ENCODE peak calls at places on chromosomes 7 and 10, in four cellular contexts. R is GM23338, M is HepG2, E is GM12878. D is an unnamed sample.

GRCh38 chr7:139059905-139060304 is 24.1 kb upstream of the ZC3HAV1L start:
- DNase-seq in R (no peak), M (no peak), E (no peak), D (no peak)

GRCh38 chr7:150986099-150986512 is 4.7 kb upstream of the NOS3 start:
- DNase-seq in R (peak), M (no peak), E (no peak), D (peak)

GRCh38 chr7:150755473-150756099 is 18.4 kb downstream of the GIMAP5 start:
- DNase-seq in R (no peak), M (no peak), E (peak), D (no peak)

GRCh38 chr7:369476-369980 is 79.6 kb downstream of the FOXL3 start:
- DNase-seq in R (no peak), M (no peak), E (no peak), D (no peak)

GRCh38 chr7:5625938-5626337 is 155.5 kb downstream of the RNF216 start:
- DNase-seq in R (no peak), M (no peak), E (no peak), D (no peak)

GRCh38 chr10:96992721-96993120 is 160.6 kb downstream of the LCOR start:
- DNase-seq in R (no peak), M (no peak), E (no peak), D (no peak)

GRCh38 chr7:132836746-132837145 is 245.1 kb downstream of the CHCHD3 start:
- DNase-seq in R (no peak), M (no peak), E (no peak), D (no peak)

GRCh38 chr7:157404845-157405481 is 68.2 kb downstream of the DNAJB6 start:
- DNase-seq in R (no peak), M (no peak), E (no peak), D (no peak)

GRCh38 chr10:132696728-132697567 is 89.0 kb downstream of the NKX6-2 start:
- DNase-seq in R (no peak), M (no peak), E (no peak), D (no peak)

GRCh38 chr10:3068201-3068967 is 1.0 kb downstream of the PFKP start:
- DNase-seq in R (peak), M (no peak), E (no peak), D (peak)

GRCh38 chr7:151754142-151754590 is 122.7 kb downstream of the PRKAG2 start:
- DNase-seq in R (peak), M (peak), E (no peak), D (peak)

GRCh38 chr10:31290386-31290785 is 28.6 kb upstream of the ZEB1 start:
- DNase-seq in R (no peak), M (no peak), E (no peak), D (no peak)

GRCh38 chr7:78020131-78020873 is 221.7 kb downstream of the PHTF2 start:
- DNase-seq in R (peak), M (peak), E (peak), D (peak)

GRCh38 chr7:55489552-55489951 is 82.8 kb downstream of the VOPP1 start:
- DNase-seq in R (no peak), M (no peak), E (no peak), D (no peak)

GRCh38 chr7:37277513-37277912 is 171.2 kb downstream of the ELMO1 start:
- DNase-seq in R (no peak), M (no peak), E (no peak), D (no peak)

GRCh38 chr7:33692956-33693355 is 212.4 kb upstream of the BMPER start:
- DNase-seq in R (no peak), M (no peak), E (no peak), D (no peak)

GRCh38 chr7:3218561-3219225 is 82.4 kb upstream of the SDK1 start:
- DNase-seq in R (no peak), M (peak), E (no peak), D (no peak)

GRCh38 chr7:34776748-34777358 is 118.8 kb downstream of the NPSR1 start:
- DNase-seq in R (no peak), M (no peak), E (no peak), D (no peak)

GRCh38 chr7:12158334-12159060 is 52.6 kb upstream of the TMEM106B start:
- DNase-seq in R (no peak), M (peak), E (no peak), D (no peak)

GRCh38 chr7:116802784-116803183 is 59.6 kb upstream of the CAPZA2 start:
- DNase-seq in R (peak), M (peak), E (no peak), D (no peak)

GRCh38 chr7:124992881-124993562 is 63.4 kb upstream of the POT1 start:
- DNase-seq in R (no peak), M (no peak), E (no peak), D (no peak)

GRCh38 chr10:36489928-36490279 is 635.5 kb upstream of the ANKRD30A start:
- DNase-seq in R (no peak), M (no peak), E (no peak), D (no peak)

GRCh38 chr7:50641442-50642405 is 76.5 kb upstream of the DDC start:
- DNase-seq in R (no peak), M (peak), E (no peak), D (no peak)

GRCh38 chr7:137146012-137146455 is 197.5 kb downstream of the PTN start:
- DNase-seq in R (no peak), M (no peak), E (no peak), D (no peak)

GRCh38 chr7:101121996-101122932 is 4.6 kb upstream of the SERPINE1 start:
- DNase-seq in R (peak), M (peak), E (no peak), D (peak)

GRCh38 chr10:76080991-76081390 is 649.6 kb downstream of the LRMDA start:
- DNase-seq in R (no peak), M (no peak), E (no peak), D (no peak)

GRCh38 chr10:13346280-13346819 is 1.7 kb downstream of the SEPHS1 start:
- DNase-seq in R (no peak), M (no peak), E (no peak), D (no peak)

GRCh38 chr7:130943336-130943901 is 209.4 kb upstream of the KLF14 start:
- DNase-seq in R (no peak), M (no peak), E (no peak), D (no peak)

GRCh38 chr7:110977127-110977776 is 113.7 kb upstream of the LRRN3 start:
- DNase-seq in R (no peak), M (no peak), E (no peak), D (no peak)

GRCh38 chr7:155846936-155847335 is 34.7 kb upstream of the SHH start:
- DNase-seq in R (no peak), M (no peak), E (no peak), D (no peak)

GRCh38 chr7:7156663-7157062 is 25.7 kb upstream of the C1GALT1 start:
- DNase-seq in R (no peak), M (peak), E (no peak), D (no peak)

GRCh38 chr7:129494041-129494440 is 8.3 kb upstream of the SMKR1 start:
- DNase-seq in R (no peak), M (no peak), E (peak), D (no peak)

GRCh38 chr7:68706291-68706690 is 892.0 kb upstream of the AUTS2 start:
- DNase-seq in R (no peak), M (no peak), E (no peak), D (no peak)

GRCh38 chr10:44060719-44061118 is 324.2 kb downstream of the CXCL12 start:
- DNase-seq in R (no peak), M (no peak), E (no peak), D (no peak)

GRCh38 chr7:135994466-135995205 is 17.5 kb upstream of the MTPN start:
- DNase-seq in R (no peak), M (no peak), E (no peak), D (no peak)

GRCh38 chr10:63675171-63675570 is 154.0 kb downstream of the REEP3 start:
- DNase-seq in R (no peak), M (no peak), E (no peak), D (no peak)

GRCh38 chr7:79622781-79623180 is 169.3 kb upstream of the MAGI2 start:
- DNase-seq in R (no peak), M (no peak), E (no peak), D (no peak)

GRCh38 chr7:19377611-19378339 is 232.6 kb upstream of the FERD3L start:
- DNase-seq in R (no peak), M (no peak), E (no peak), D (no peak)

GRCh38 chr7:75608451-75609122 is 116.5 kb downstream of the SPDYE5 start:
- DNase-seq in R (no peak), M (no peak), E (no peak), D (no peak)

GRCh38 chr7:75614390-75614789 is 122.3 kb downstream of the SPDYE5 start:
- DNase-seq in R (no peak), M (no peak), E (no peak), D (no peak)

GRCh38 chr7:75616421-75617167 is 122.1 kb downstream of the HIP1 start:
- DNase-seq in R (no peak), M (no peak), E (no peak), D (no peak)

GRCh38 chr7:75613351-75613750 is 121.2 kb downstream of the SPDYE5 start:
- DNase-seq in R (no peak), M (no peak), E (no peak), D (no peak)

DNA sequence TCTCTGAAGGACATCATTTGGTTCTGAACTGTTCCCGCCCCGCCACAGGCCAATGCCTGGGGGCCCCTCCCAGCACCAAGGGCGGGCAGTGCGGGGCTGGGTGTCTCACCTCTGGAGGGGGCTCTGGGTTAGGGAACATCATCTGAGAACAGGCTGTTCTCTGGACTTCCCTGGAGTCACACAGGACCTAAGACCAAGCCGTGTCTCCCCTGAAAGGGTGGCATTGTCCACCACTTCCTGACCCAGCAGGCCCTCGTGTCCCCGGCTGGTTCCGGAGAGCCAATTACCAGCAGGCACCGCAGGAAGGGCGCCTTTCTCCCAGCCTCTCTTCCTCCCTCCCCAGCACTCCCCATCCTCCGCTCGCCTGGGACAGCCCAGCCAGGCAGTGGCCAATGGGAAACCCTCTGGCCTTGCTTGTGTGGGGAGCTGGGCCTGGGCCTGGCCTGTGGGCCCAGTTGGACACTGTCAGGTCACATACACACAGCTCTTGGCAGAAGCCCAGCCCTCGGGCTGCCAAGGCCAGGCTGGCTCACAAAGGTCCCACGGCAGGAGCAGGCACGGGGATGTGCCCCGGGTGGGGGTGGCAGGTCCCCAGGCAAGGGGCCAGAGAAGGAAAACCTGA is 119.5 kb downstream of the SPDYE5 start:
- DNase-seq in R (peak), M (peak), E (no peak), D (peak)
- TF ChIP-seq CREB1 in R (no peak), M (peak), E (no peak), D (no peak)

DNA sequence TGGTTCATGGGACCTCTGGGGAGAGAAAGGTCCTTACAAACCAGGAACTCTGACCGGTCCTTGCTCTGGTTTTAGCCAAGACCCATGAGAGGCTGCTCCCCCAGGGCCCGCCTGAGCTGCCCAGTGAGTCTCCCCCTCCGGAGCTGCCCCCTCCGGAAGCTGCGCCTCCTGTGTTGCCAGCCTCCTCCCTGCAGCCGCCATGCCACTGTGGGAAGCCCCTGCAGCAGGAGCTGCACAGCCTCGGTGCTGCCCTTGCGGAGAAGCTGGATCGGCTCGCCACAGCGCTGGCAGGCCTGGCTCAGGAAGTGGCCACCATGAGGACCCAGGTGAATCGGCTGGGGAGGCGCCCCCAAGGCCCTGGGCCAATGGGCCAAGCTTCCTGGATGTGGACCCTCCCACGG is 40.3 kb downstream of the ZNF467 start:
- DNase-seq in R (no peak), M (no peak), E (no peak), D (no peak)
- TF ChIP-seq CREB1 in R (no peak), M (no peak), E (no peak), D (no peak)

GRCh38 chr7:44882899-44883298 is 2.4 kb downstream of the PURB start:
- DNase-seq in R (no peak), M (no peak), E (no peak), D (no peak)
- TF ChIP-seq CREB1 in R (no peak), M (no peak), E (no peak), D (no peak)

GRCh38 chr10:92757066-92757716 is 67.4 kb downstream of the HHEX start:
- DNase-seq in R (peak), M (peak), E (peak), D (peak)
- TF ChIP-seq CREB1 in R (no peak), M (no peak), E (no peak), D (no peak)

GRCh38 chr10:904403-904802 is 27.1 kb downstream of the LARP4B start:
- DNase-seq in R (no peak), M (no peak), E (no peak), D (no peak)
- TF ChIP-seq CREB1 in R (no peak), M (no peak), E (no peak), D (no peak)

DNA sequence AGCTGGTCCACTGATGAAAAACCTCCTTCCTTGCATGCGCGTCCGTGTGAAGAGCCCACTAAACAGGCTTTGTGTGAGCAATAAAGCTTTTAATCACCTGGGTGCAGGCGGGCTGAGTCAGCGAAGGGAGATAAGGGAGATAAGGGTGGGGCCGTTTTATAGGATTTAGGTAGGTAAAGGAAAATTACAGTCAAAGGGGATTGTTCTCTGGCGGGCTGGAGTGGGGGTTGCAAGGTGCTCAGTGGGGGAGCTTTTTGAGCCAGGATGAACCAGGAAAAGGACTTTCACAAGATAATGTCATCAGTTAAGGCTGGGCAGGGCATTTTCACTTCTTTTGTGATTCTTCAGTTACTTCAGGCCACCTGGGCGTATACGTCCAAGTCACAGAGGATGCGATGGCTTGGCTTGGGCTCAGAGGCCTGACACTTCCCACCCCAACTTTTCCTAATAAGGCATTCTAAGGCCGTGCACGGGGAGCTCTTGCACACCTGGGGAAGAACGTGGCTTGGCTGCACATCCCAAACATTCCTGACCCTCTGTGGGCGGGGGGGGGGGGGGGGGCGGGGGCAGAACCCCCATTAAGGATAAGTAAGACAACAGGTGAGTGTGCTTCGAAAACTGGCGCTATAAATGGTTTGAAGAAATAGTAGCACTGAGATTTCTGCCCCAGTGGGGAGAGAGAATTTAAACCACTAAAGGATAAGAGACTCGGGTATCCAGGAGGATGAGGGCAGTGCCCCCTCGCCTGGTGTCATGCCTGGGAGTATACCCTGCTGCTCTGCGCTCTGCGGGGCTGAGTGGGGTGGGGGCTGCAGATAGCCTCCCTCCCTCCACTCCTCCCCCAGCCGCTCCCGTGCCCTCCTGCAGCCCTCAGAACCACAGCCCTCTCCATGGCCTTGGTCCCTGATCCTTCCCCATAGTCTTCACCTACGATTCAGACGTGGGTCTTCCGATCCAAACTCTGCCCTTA is 217.6 kb downstream of the MLLT10 start:
- DNase-seq in R (peak), M (no peak), E (no peak), D (peak)
- TF ChIP-seq CREB1 in R (peak), M (no peak), E (no peak), D (no peak)

GRCh38 chr10:110501142-110501937 is 3.6 kb downstream of the DUSP5 start:
- DNase-seq in R (peak), M (peak), E (peak), D (peak)

GRCh38 chr10:110498982-110499795 is 1.5 kb downstream of the DUSP5 start:
- DNase-seq in R (peak), M (peak), E (peak), D (peak)

GRCh38 chr10:110498087-110498981 is 627 bp downstream of the DUSP5 start:
- DNase-seq in R (peak), M (no peak), E (no peak), D (peak)

GRCh38 chr10:110500515-110500905 is 2.8 kb downstream of the DUSP5 start:
- DNase-seq in R (no peak), M (no peak), E (no peak), D (no peak)

DNA sequence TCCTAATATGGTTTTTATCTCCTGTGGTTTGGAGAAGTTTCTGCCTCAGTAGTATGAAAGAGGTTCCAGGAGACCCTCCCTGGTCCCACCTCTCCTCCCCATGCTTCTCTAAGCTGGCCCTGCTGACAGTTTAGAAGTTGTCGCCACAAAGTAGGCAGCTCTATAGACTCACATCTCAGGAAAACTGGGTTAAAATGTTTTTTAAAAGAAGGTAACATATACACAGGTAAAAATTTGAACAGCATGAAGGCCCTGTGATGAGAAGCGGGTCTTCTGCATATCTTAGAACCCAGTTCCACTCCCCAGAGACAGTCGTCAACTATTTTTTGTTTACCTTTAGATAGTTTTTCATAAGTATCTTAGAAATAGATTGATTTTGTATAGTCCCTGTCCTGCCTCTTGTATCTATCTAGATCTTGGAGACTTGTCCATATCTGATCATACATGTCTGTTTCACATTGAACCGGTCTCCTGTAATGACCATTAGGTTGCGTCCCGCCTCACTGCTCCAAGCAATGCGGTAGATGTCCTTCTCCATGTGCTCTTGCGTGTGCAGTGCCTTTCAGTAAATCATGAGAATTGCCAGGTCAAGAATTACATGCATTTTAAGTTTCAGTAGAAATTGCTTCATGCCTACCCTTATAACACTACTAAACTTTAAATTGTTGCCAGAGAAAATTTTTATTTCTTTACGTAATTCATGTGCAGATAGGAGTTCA is 2.2 kb downstream of the DUSP5 start:
- DNase-seq in R (no peak), M (no peak), E (no peak), D (no peak)
- TF ChIP-seq CREB1 in R (no peak), M (no peak), E (no peak), D (no peak)

GRCh38 chr10:118407742-118408141 is 65.6 kb upstream of the FAM204A start:
- DNase-seq in R (no peak), M (no peak), E (no peak), D (no peak)

GRCh38 chr10:118408145-118408544 is 66.0 kb upstream of the FAM204A start:
- DNase-seq in R (no peak), M (no peak), E (no peak), D (no peak)

GRCh38 chr10:118409295-118409694 is 67.2 kb upstream of the FAM204A start:
- DNase-seq in R (no peak), M (no peak), E (no peak), D (no peak)

GRCh38 chr10:118405933-118406332 is 63.8 kb upstream of the FAM204A start:
- DNase-seq in R (no peak), M (no peak), E (no peak), D (no peak)

GRCh38 chr10:118407026-118407425 is 64.9 kb upstream of the FAM204A start:
- DNase-seq in R (no peak), M (no peak), E (no peak), D (no peak)
- TF ChIP-seq CREB1 in R (no peak), M (no peak), E (no peak), D (no peak)